ENCODE peak calls at places on chromosomes 12 and 14, in four cellular contexts. One of them, this sample, is unnamed.
A peak's percentile ranks its signal among the peaks of the same experiment; 100 is the strongest.

GRCh38 chr12:65209655-65210043 is 40.3 kb downstream of the LEMD3 start:
- DNase-seq in upper lobe of left lung: no peak
- DNase-seq in GM12878: no peak
- DNase-seq in K562: peak; percentile 24
- DNase-seq in this sample: no peak

GRCh38 chr12:101768781-101769180 is 29.5 kb upstream of the SYCP3 start:
- DNase-seq in upper lobe of left lung: no peak
- DNase-seq in GM12878: no peak
- DNase-seq in K562: no peak
- DNase-seq in this sample: no peak

GRCh38 chr12:15899282-15899870 is 11.8 kb upstream of the DERA start:
- DNase-seq in upper lobe of left lung: no peak
- DNase-seq in GM12878: no peak
- DNase-seq in K562: peak; percentile 25
- DNase-seq in this sample: no peak

GRCh38 chr12:1760566-1761382 is 59.6 kb upstream of the LRTM2 start:
- DNase-seq in upper lobe of left lung: no peak
- DNase-seq in GM12878: no peak
- DNase-seq in K562: peak; percentile 44
- DNase-seq in this sample: no peak

GRCh38 chr12:118773956-118774723 is 207.2 kb upstream of the SRRM4 start:
- DNase-seq in upper lobe of left lung: peak; percentile 56
- DNase-seq in GM12878: no peak
- DNase-seq in K562: no peak
- DNase-seq in this sample: no peak

GRCh38 chr12:116692605-116693004 is 45.3 kb downstream of the SPRING1 start:
- DNase-seq in upper lobe of left lung: no peak
- DNase-seq in GM12878: no peak
- DNase-seq in K562: no peak
- DNase-seq in this sample: no peak

GRCh38 chr14:36747411-36748184 is 85.9 kb downstream of the PAX9 start:
- DNase-seq in upper lobe of left lung: no peak
- DNase-seq in GM12878: no peak
- DNase-seq in K562: peak; percentile 10
- DNase-seq in this sample: no peak

GRCh38 chr12:76866146-76866545 is 12.7 kb downstream of the CSRP2 start:
- DNase-seq in upper lobe of left lung: no peak
- DNase-seq in GM12878: no peak
- DNase-seq in K562: no peak
- DNase-seq in this sample: no peak

GRCh38 chr12:130706311-130706710 is 9.8 kb downstream of the RIMBP2 start:
- DNase-seq in upper lobe of left lung: peak; percentile 52
- DNase-seq in GM12878: no peak
- DNase-seq in K562: no peak
- DNase-seq in this sample: no peak

GRCh38 chr12:118060301-118061010 is 523 bp downstream of the WSB2 start:
- DNase-seq in upper lobe of left lung: peak; percentile 93
- DNase-seq in GM12878: no peak
- DNase-seq in K562: peak; percentile 41
- DNase-seq in this sample: peak; percentile 78

GRCh38 chr14:95196268-95196667 is 38.9 kb upstream of the DICER1 start:
- DNase-seq in upper lobe of left lung: no peak
- DNase-seq in GM12878: no peak
- DNase-seq in K562: peak; percentile 31
- DNase-seq in this sample: no peak

GRCh38 chr14:35406811-35407630 is 2.5 kb upstream of the NFKBIA start:
- DNase-seq in upper lobe of left lung: no peak
- DNase-seq in GM12878: no peak
- DNase-seq in K562: peak; percentile 65
- DNase-seq in this sample: peak; percentile 70

GRCh38 chr12:13163868-13164267 is 32.7 kb upstream of the EMP1 start:
- DNase-seq in upper lobe of left lung: no peak
- DNase-seq in GM12878: no peak
- DNase-seq in K562: no peak
- DNase-seq in this sample: no peak

GRCh38 chr14:74737753-74738325 is 24.9 kb downstream of the FCF1 start:
- DNase-seq in upper lobe of left lung: no peak
- DNase-seq in GM12878: no peak
- DNase-seq in K562: no peak
- DNase-seq in this sample: no peak

GRCh38 chr14:68297871-68298468 is 478.4 kb downstream of the RAD51B start:
- DNase-seq in upper lobe of left lung: no peak
- DNase-seq in GM12878: no peak
- DNase-seq in K562: no peak
- DNase-seq in this sample: no peak

GRCh38 chr14:54652188-54652889 is 85.4 kb downstream of the SAMD4A start:
- DNase-seq in upper lobe of left lung: no peak
- DNase-seq in GM12878: no peak
- DNase-seq in K562: no peak
- DNase-seq in this sample: peak; percentile 97

GRCh38 chr12:118299791-118300460 is 72.8 kb downstream of the TAOK3 start:
- DNase-seq in upper lobe of left lung: no peak
- DNase-seq in GM12878: no peak
- DNase-seq in K562: peak; percentile 18
- DNase-seq in this sample: no peak

GRCh38 chr12:27627123-27627835 is 69.0 kb upstream of the REP15 start:
- DNase-seq in upper lobe of left lung: no peak
- DNase-seq in GM12878: no peak
- DNase-seq in K562: no peak
- DNase-seq in this sample: peak; percentile 67

GRCh38 chr14:104886690-104887622 is 21.9 kb downstream of the CEP170B start:
- DNase-seq in upper lobe of left lung: peak; percentile 82
- DNase-seq in GM12878: no peak
- DNase-seq in K562: no peak
- DNase-seq in this sample: peak; percentile 61

GRCh38 chr12:11798856-11799530 is 149.5 kb downstream of the ETV6 start:
- DNase-seq in upper lobe of left lung: no peak
- DNase-seq in GM12878: no peak
- DNase-seq in K562: peak; percentile 71
- DNase-seq in this sample: no peak

GRCh38 chr14:93991649-93992048 is 5.5 kb upstream of the CCDC197 start:
- DNase-seq in upper lobe of left lung: no peak
- DNase-seq in GM12878: no peak
- DNase-seq in K562: no peak
- DNase-seq in this sample: no peak

GRCh38 chr12:90801776-90802175 is 153.2 kb downstream of the CCER1 start:
- DNase-seq in upper lobe of left lung: no peak
- DNase-seq in GM12878: no peak
- DNase-seq in K562: no peak
- DNase-seq in this sample: no peak

GRCh38 chr12:1805441-1806081 is 14.8 kb upstream of the LRTM2 start:
- DNase-seq in upper lobe of left lung: peak; percentile 80
- DNase-seq in GM12878: no peak
- DNase-seq in K562: no peak
- DNase-seq in this sample: peak; percentile 69

GRCh38 chr12:49068879-49069506 is 786 bp downstream of the RHEBL1 start:
- DNase-seq in upper lobe of left lung: no peak
- DNase-seq in GM12878: no peak
- DNase-seq in K562: no peak
- DNase-seq in this sample: no peak

GRCh38 chr12:50636505-50636904 is 127.4 kb upstream of the ATF1 start:
- DNase-seq in upper lobe of left lung: no peak
- DNase-seq in GM12878: no peak
- DNase-seq in K562: no peak
- DNase-seq in this sample: no peak

GRCh38 chr14:100524933-100525243 is 62.3 kb downstream of the BEGAIN start:
- DNase-seq in upper lobe of left lung: no peak
- DNase-seq in GM12878: no peak
- DNase-seq in K562: peak; percentile 66
- DNase-seq in this sample: peak; percentile 61

GRCh38 chr14:100524233-100524932 is 62.8 kb downstream of the BEGAIN start:
- DNase-seq in upper lobe of left lung: no peak
- DNase-seq in GM12878: no peak
- DNase-seq in K562: no peak
- DNase-seq in this sample: peak; percentile 33

GRCh38 chr14:100523131-100523530 is 64.1 kb downstream of the BEGAIN start:
- DNase-seq in upper lobe of left lung: no peak
- DNase-seq in GM12878: no peak
- DNase-seq in K562: no peak
- DNase-seq in this sample: peak; percentile 14

GRCh38 chr14:100523536-100524025 is 63.6 kb downstream of the BEGAIN start:
- DNase-seq in upper lobe of left lung: no peak
- DNase-seq in GM12878: no peak
- DNase-seq in K562: no peak
- DNase-seq in this sample: peak; percentile 18

DNA sequence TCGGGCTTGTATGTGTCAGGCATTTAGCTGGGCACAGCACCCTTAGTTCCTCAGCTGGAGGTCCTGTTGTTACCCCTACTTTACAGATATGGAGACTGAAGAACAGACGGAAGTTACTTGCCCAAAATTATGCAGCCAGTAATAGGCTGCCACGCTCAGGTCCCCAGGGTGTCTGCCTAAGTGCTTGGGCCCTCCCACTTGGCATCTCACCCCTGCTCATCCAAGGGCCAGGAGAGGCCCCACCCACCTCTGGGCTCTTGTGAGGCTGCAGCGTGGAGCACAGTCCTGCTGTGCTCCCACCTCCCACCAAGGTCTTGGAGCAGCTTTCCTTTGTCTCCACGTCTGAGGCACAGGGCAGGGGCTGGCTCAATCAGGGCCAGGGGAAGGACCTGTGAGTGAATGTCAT is 64.6 kb downstream of the BEGAIN start:
- DNase-seq in upper lobe of left lung: no peak
- DNase-seq in GM12878: no peak
- DNase-seq in K562: no peak
- DNase-seq in this sample: peak; percentile 27
- TF ChIP-seq EP300 in upper lobe of left lung: no peak
- TF ChIP-seq EP300 in GM12878: no peak
- TF ChIP-seq EP300 in K562: no peak
- TF ChIP-seq EP300 in this sample: no peak

DNA sequence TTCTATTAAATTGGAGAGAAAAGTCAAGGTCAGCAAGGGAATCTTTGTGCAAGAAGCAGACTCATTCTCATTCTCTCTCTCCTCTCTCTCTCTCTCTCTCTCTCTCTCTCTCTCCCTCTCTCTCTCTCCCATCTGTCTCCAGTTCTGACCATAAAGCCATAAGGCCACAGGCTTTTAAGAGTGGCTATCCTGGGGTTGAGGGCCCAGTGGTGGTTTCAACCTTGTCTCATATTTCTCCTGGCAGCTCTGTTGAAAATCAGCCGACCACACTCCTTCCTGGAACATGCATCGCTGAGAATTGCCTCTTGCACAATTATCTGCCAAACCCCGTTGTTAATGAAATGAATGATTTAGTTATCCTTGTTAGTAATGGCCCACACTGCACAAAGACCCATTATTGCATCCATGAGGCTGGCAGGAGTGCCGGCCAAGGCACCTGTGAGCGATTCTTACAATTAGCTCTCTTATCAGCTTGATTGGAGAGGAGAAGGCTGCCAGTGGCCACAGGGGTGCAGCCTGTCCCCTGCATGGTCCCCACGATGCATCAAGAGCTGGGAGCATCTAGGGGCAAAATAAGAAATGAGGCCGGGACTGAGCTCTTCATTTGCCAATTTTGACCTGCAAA is 30.4 kb upstream of the KCNA5 start:
- DNase-seq in upper lobe of left lung: no peak
- DNase-seq in GM12878: no peak
- DNase-seq in K562: no peak
- DNase-seq in this sample: no peak
- TF ChIP-seq POLR2AphosphoS5 in upper lobe of left lung: no peak
- TF ChIP-seq POLR2AphosphoS5 in GM12878: no peak
- TF ChIP-seq POLR2AphosphoS5 in K562: no peak
- TF ChIP-seq POLR2AphosphoS5 in this sample: no peak

GRCh38 chr12:122137229-122137628 is 36.8 kb downstream of the IL31 start:
- DNase-seq in upper lobe of left lung: no peak
- DNase-seq in GM12878: no peak
- DNase-seq in K562: peak; percentile 37
- DNase-seq in this sample: no peak
- TF ChIP-seq CTCF in upper lobe of left lung: no peak
- TF ChIP-seq CTCF in GM12878: no peak
- TF ChIP-seq CTCF in K562: peak; percentile 51
- TF ChIP-seq CTCF in this sample: no peak

DNA sequence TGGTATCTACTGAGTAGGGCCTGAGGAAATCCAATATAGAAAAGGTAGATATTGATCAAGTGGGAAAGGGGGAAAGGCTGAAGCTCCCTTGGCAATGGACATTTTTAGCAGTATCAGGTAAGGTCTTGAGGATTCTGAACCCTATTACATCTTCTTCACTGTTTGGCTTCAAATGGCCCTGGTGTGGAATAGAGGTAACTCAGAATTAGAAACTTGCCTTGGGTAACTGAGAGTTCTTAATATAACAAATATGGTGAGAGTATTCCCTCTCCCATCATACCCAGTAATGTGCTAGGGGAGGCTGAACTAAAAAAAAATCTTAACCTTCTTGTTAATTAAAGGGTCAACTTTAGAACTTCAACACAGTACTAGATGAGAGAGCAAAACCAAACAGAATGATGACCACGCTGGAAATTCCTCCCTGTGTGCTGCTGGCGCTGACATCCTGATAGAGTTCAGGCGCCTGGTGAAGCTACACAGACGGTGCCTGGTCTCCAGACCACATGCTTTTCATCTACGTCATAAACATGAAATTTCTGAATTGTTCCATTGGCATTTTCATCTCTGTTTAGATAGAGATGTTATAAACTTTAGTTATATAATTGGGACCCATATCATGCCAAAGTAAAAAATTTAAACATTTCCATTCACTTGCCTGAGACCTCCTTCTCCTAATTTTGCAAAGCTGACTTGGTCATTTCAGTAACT is 128.3 kb downstream of the AKAP6 start:
- DNase-seq in upper lobe of left lung: no peak
- DNase-seq in GM12878: no peak
- DNase-seq in K562: no peak
- DNase-seq in this sample: peak; percentile 91
- TF ChIP-seq EP300 in upper lobe of left lung: no peak
- TF ChIP-seq EP300 in GM12878: no peak
- TF ChIP-seq EP300 in K562: no peak
- TF ChIP-seq EP300 in this sample: peak; percentile 97

DNA sequence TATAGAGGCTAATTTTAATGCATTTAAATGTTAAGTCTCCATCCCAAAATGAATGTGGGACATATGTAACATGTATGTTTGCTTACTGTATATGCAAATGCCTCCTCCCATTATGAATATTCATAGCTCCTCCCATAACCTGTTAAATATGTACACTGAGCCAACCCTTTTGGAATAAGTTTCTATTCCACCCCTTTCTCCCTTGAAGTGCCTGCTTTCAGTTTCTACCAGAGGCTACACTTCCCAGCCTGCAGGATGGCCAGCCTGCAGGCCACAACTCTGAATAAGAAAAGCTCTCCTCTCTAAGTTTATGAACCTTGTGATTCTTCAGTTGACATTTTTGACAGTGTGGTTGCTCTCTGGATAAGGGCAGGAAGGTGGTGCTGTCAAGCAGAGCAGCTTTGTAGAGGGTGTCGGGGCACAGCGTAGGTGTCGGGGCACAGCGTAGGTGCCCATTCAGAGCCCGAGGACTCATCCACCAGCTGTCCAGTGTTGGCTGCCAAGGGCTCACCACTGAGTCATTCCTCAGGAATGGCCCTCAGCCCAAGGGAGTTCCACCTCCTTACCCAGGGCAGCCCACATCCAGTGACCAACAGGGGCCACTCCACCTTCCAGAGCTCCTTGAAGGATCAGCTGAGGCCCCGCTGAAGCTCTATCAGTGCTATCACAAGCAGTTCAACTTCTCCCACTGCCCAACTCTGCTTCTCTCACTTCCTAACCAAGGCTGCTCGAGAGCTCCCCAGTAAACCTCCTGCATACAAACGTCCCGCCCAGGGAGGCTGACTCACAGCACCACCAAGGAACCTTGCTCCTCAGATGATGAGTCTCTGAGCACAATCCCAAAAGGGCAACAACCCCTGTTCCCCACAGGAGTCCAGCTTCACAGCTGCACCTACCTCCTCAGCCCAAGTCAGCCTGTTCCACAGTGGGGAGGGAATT is 31.4 kb downstream of the VWF start:
- DNase-seq in upper lobe of left lung: no peak
- DNase-seq in GM12878: no peak
- DNase-seq in K562: no peak
- DNase-seq in this sample: peak; percentile 80
- TF ChIP-seq POLR2AphosphoS5 in upper lobe of left lung: no peak
- TF ChIP-seq POLR2AphosphoS5 in GM12878: no peak
- TF ChIP-seq POLR2AphosphoS5 in K562: no peak
- TF ChIP-seq POLR2AphosphoS5 in this sample: no peak